ENCODE peak calls at places on chromosomes 16 and 17, in ten cellular contexts. Q is hypothalamus; C is renal cortical epithelial cell; O is H54; U is left ventricle myocardium inferior; Y is stimulated activated CD4-positive, alpha-beta T cell treated with anti-CD3 and anti-CD28 coated beads, Interleukin-4, amount 100 ng/mL, for 4 hours; K is activated CD4-positive, alpha-beta T cell treated with anti-CD3 and anti-CD28 coated beads, Interleukin-2, amount 50 U/mL, for 48 hours; W is MV-4-11; T is midbrain; L is NCI-H774. A is an unnamed sample.

GRCh38 chr17:48779421-48779820 is 37.6 kb downstream of the TTLL6 start:
- DNase-seq in Y (no peak), K (no peak), W (no peak), L (no peak), C (no peak), T (no peak), U (no peak), O (no peak), Q (no peak), A (no peak)

GRCh38 chr16:3490911-3491629 is 4.2 kb downstream of the C16orf90 start:
- DNase-seq in Y (no peak), C (no peak), Q (no peak), U (no peak), T (no peak), W (no peak), K (no peak), L (peak), O (no peak), A (no peak)

GRCh38 chr17:39622380-39623006 is 4.3 kb upstream of the PPP1R1B start:
- DNase-seq in O (no peak), K (peak), L (peak), Q (no peak), T (no peak), W (no peak), Y (peak), C (no peak), U (no peak), A (peak)

GRCh38 chr16:64478258-64478906 is 643.5 kb downstream of the CDH11 start:
- DNase-seq in C (peak), T (no peak), Q (no peak), L (no peak), O (no peak), U (no peak), K (no peak), W (no peak), Y (no peak), A (no peak)

GRCh38 chr17:31508310-31509094 is 117.0 kb downstream of the RAB11FIP4 start:
- DNase-seq in U (no peak), Y (peak), T (no peak), L (no peak), K (peak), O (no peak), W (no peak), C (no peak), Q (no peak), A (peak)

GRCh38 chr17:76076765-76077581 is 2.0 kb upstream of the ZACN start:
- DNase-seq in K (peak), W (no peak), Q (no peak), U (no peak), Y (peak), O (no peak), T (no peak), L (no peak), C (no peak), A (no peak)

GRCh38 chr17:19306160-19307111 is 56.1 kb downstream of the B9D1 start:
- DNase-seq in U (no peak), L (no peak), O (no peak), K (peak), T (peak), C (no peak), Q (peak), Y (peak), W (peak), A (peak)

GRCh38 chr16:89210904-89211515 is 6.5 kb upstream of the ZNF778 start:
- DNase-seq in K (no peak), L (no peak), C (no peak), W (no peak), T (no peak), Y (no peak), U (no peak), O (no peak), Q (no peak), A (no peak)

GRCh38 chr16:803751-804075 is 3.2 kb upstream of the GNG13 start:
- DNase-seq in C (no peak), T (no peak), O (no peak), Q (no peak), U (no peak), L (no peak), Y (no peak), K (no peak), W (no peak), A (no peak)

GRCh38 chr16:77171750-77172635 is 19.0 kb upstream of the MON1B start:
- DNase-seq in T (peak), L (peak), U (no peak), C (peak), Q (no peak), Y (no peak), K (no peak), O (no peak), W (peak), A (peak)

GRCh38 chr16:30837904-30838303 is 50.9 kb upstream of the ZNF629 start:
- DNase-seq in T (no peak), O (no peak), L (no peak), C (no peak), K (no peak), Q (no peak), W (no peak), Y (no peak), U (no peak), A (no peak)

GRCh38 chr17:1241904-1242303 is 28.3 kb upstream of the BHLHA9 start:
- DNase-seq in Q (no peak), U (no peak), Y (no peak), C (peak), T (no peak), L (peak), W (peak), O (no peak), K (no peak), A (no peak)

GRCh38 chr16:59198487-59198886 is 464.4 kb upstream of the GOT2 start:
- DNase-seq in K (no peak), Q (no peak), W (no peak), U (no peak), Y (no peak), L (no peak), T (no peak), C (no peak), O (no peak), A (no peak)

GRCh38 chr17:47907932-47908562 is 12.0 kb downstream of the SP2 start:
- DNase-seq in W (peak), Q (no peak), K (no peak), U (no peak), T (no peak), Y (no peak), C (no peak), O (no peak), L (no peak), A (no peak)

GRCh38 chr16:57541754-57542435 is 548 bp upstream of the ADGRG5 start:
- DNase-seq in W (no peak), K (no peak), U (no peak), T (no peak), Q (no peak), Y (no peak), O (no peak), L (no peak), C (no peak), A (peak)

GRCh38 chr17:20092973-20093626 is 83.9 kb downstream of the SPECC1 start:
- DNase-seq in K (no peak), L (no peak), T (no peak), C (no peak), O (no peak), Y (no peak), U (no peak), Q (no peak), W (no peak), A (no peak)

GRCh38 chr16:87177627-87178026 is 139.6 kb downstream of the C16orf95 start:
- DNase-seq in C (no peak), W (no peak), L (no peak), O (no peak), T (no peak), U (no peak), Q (no peak), K (no peak), Y (no peak), A (no peak)

GRCh38 chr17:6800422-6801027 is 24.5 kb downstream of the FBXO39 start:
- DNase-seq in U (no peak), W (no peak), Y (no peak), K (no peak), Q (no peak), T (no peak), L (no peak), C (no peak), O (no peak), A (peak)

GRCh38 chr16:58063377-58064076 is 38.0 kb downstream of the MMP15 start:
- DNase-seq in W (no peak), K (no peak), Y (no peak), Q (no peak), T (no peak), U (no peak), C (no peak), L (no peak), O (no peak), A (no peak)

GRCh38 chr16:27925612-27926011 is 137.9 kb downstream of the GSG1L start:
- DNase-seq in O (no peak), T (no peak), Q (no peak), U (no peak), L (no peak), C (no peak), Y (no peak), W (no peak), K (no peak), A (no peak)

GRCh38 chr16:35193956-35194355 is 1734.5 kb downstream of the TP53TG3F start:
- DNase-seq in U (no peak), Q (no peak), C (no peak), W (no peak), Y (no peak), K (no peak), L (no peak), O (no peak), T (no peak), A (no peak)

GRCh38 chr17:79542718-79543117 is 68.1 kb downstream of the RBFOX3 start:
- DNase-seq in O (no peak), L (no peak), U (no peak), C (no peak), Y (no peak), Q (no peak), W (no peak), K (no peak), T (no peak), A (no peak)